ENCODE peak calls at places on chromosomes 3 and 15, in seven cellular contexts. W is stimulated activated CD8-positive, alpha-beta memory T cell treated with anti-CD3 and anti-CD28 coated beads, Interleukin-7, amount 100 ng/mL, for 1 hour; R is GM20000; A is RCC 7860; P is Kasumi-1; Q is head of caudate nucleus; O is effector CD4-positive, alpha-beta T cell. N is an unnamed sample.

GRCh38 chr3:30779686-30780287 is 114.7 kb downstream of the GADL1 start:
- DNase-seq in A (no peak), Q (no peak), P (peak; percentile 44), W (no peak), O (no peak), R (peak; percentile 19), N (no peak)

GRCh38 chr3:116256843-116257485 is 188.3 kb downstream of the LSAMP start:
- DNase-seq in A (no peak), O (no peak), P (no peak), Q (no peak), R (no peak), W (no peak), N (no peak)

GRCh38 chr3:195208631-195209030 is 62.3 kb downstream of the XXYLT1 start:
- DNase-seq in O (no peak), A (no peak), R (no peak), P (no peak), W (no peak), Q (no peak), N (no peak)

GRCh38 chr15:69344238-69344637 is 45.5 kb downstream of the PAQR5 start:
- DNase-seq in W (no peak), R (no peak), O (no peak), Q (no peak), P (no peak), A (no peak), N (no peak)

GRCh38 chr15:65376767-65377104 is 1.1 kb downstream of the IGDCC3 start:
- DNase-seq in P (peak; percentile 30), R (no peak), O (no peak), Q (no peak), W (no peak), A (no peak), N (no peak)

GRCh38 chr15:84604804-84605203 is 4.0 kb downstream of the ZSCAN2 start:
- DNase-seq in O (no peak), P (no peak), Q (peak; percentile 42), W (no peak), R (no peak), A (no peak), N (no peak)

GRCh38 chr15:63188937-63189871 is at the start of gene RAB8B:
- DNase-seq in A (peak; percentile 87), R (peak; percentile 92), W (peak; percentile 99), Q (peak; percentile 99), P (peak; percentile 84), O (peak; percentile 98), N (peak; percentile 100)

GRCh38 chr15:78550194-78550593 is 9.9 kb downstream of the PSMA4 start:
- DNase-seq in A (no peak), W (no peak), O (no peak), R (no peak), P (no peak), Q (no peak), N (no peak)

GRCh38 chr3:188286087-188286513 is 132.1 kb downstream of the LPP start:
- DNase-seq in R (no peak), O (no peak), A (peak; percentile 98), Q (no peak), W (no peak), P (no peak), N (no peak)

GRCh38 chr3:123576119-123576518 is 8.7 kb downstream of the HACD2 start:
- DNase-seq in W (no peak), Q (no peak), R (peak; percentile 34), O (no peak), A (no peak), P (peak; percentile 58), N (no peak)

GRCh38 chr3:58144478-58145142 is 66.2 kb downstream of the DNASE1L3 start:
- DNase-seq in Q (no peak), R (no peak), P (no peak), A (no peak), O (no peak), W (no peak), N (no peak)

GRCh38 chr15:83747718-83748110 is 93.8 kb downstream of the ADAMTSL3 start:
- DNase-seq in O (no peak), W (no peak), P (no peak), Q (no peak), A (no peak), R (no peak), N (no peak)

GRCh38 chr15:82139823-82140268 is 94.0 kb upstream of the MEX3B start:
- DNase-seq in R (peak; percentile 25), O (no peak), A (peak; percentile 40), W (no peak), Q (no peak), P (peak; percentile 85), N (no peak)

GRCh38 chr15:36757189-36757814 is 177.9 kb downstream of the CDIN1 start:
- DNase-seq in W (no peak), P (peak; percentile 1), A (peak; percentile 97), O (no peak), Q (no peak), R (no peak), N (no peak)

GRCh38 chr3:183224581-183224980 is 28.5 kb upstream of the B3GNT5 start:
- DNase-seq in A (no peak), O (no peak), P (no peak), W (peak; percentile 2), R (no peak), Q (no peak), N (no peak)

GRCh38 chr3:150118219-150118618 is 147.5 kb upstream of the PFN2 start:
- DNase-seq in O (no peak), A (no peak), W (no peak), Q (no peak), P (no peak), R (no peak), N (no peak)

GRCh38 chr3:41118461-41119385 is 80.6 kb upstream of the CTNNB1 start:
- DNase-seq in W (no peak), P (no peak), Q (no peak), R (no peak), A (no peak), O (no peak), N (no peak)

N was measured in T-helper 9 cell.